ENCODE peak calls at places on chromosome 20, in seven cellular contexts. One of them, this sample, is unnamed.

GRCh38 chr20:8946036-8946926 is 122.6 kb upstream of the PLCB4 start:
- DNase-seq in H1: no peak
- DNase-seq in GM12878: no peak
- DNase-seq in SK-N-SH: no peak
- DNase-seq in HCT116: no peak
- DNase-seq in Panc1: no peak
- DNase-seq in HepG2: no peak
- DNase-seq in this sample: no peak

GRCh38 chr20:56069016-56069415 is 63.7 kb upstream of the CBLN4 start:
- DNase-seq in GM12878: no peak
- DNase-seq in HCT116: no peak
- DNase-seq in SK-N-SH: no peak
- DNase-seq in Panc1: no peak
- DNase-seq in H1: no peak
- DNase-seq in HepG2: no peak
- DNase-seq in this sample: no peak

GRCh38 chr20:50584687-50585086 is 74.5 kb downstream of the PTPN1 start:
- DNase-seq in GM12878: no peak
- DNase-seq in H1: no peak
- DNase-seq in HepG2: no peak
- DNase-seq in HCT116: no peak
- DNase-seq in Panc1: no peak
- DNase-seq in SK-N-SH: no peak
- DNase-seq in this sample: no peak

GRCh38 chr20:19440660-19441527 is 228.5 kb downstream of the SLC24A3 start:
- DNase-seq in HepG2: no peak
- DNase-seq in GM12878: no peak
- DNase-seq in SK-N-SH: no peak
- DNase-seq in H1: no peak
- DNase-seq in HCT116: no peak
- DNase-seq in Panc1: no peak
- DNase-seq in this sample: no peak

GRCh38 chr20:50194831-50195523 is 4.3 kb downstream of the CEBPB start:
- DNase-seq in GM12878: no peak
- DNase-seq in SK-N-SH: no peak
- DNase-seq in H1: no peak
- DNase-seq in HepG2: no peak
- DNase-seq in Panc1: no peak
- DNase-seq in HCT116: no peak
- DNase-seq in this sample: no peak

GRCh38 chr20:36629719-36630340 is 16.2 kb downstream of the SLA2 start:
- DNase-seq in SK-N-SH: no peak
- DNase-seq in HepG2: no peak
- DNase-seq in HCT116: no peak
- DNase-seq in Panc1: no peak
- DNase-seq in GM12878: no peak
- DNase-seq in H1: no peak
- DNase-seq in this sample: no peak

GRCh38 chr20:22720206-22720605 is 135.8 kb upstream of the FOXA2 start:
- DNase-seq in H1: no peak
- DNase-seq in HepG2: no peak
- DNase-seq in Panc1: no peak
- DNase-seq in SK-N-SH: no peak
- DNase-seq in HCT116: no peak
- DNase-seq in GM12878: no peak
- DNase-seq in this sample: no peak

GRCh38 chr20:20412750-20413149 is 44.8 kb downstream of the INSM1 start:
- DNase-seq in H1: no peak
- DNase-seq in SK-N-SH: no peak
- DNase-seq in HCT116: no peak
- DNase-seq in HepG2: no peak
- DNase-seq in GM12878: no peak
- DNase-seq in Panc1: no peak
- DNase-seq in this sample: no peak

GRCh38 chr20:48932375-48932941 is 10.9 kb downstream of the ARFGEF2 start:
- DNase-seq in HepG2: peak; percentile 80
- DNase-seq in SK-N-SH: no peak
- DNase-seq in H1: no peak
- DNase-seq in Panc1: no peak
- DNase-seq in HCT116: no peak
- DNase-seq in GM12878: no peak
- DNase-seq in this sample: no peak

GRCh38 chr20:18679020-18679419 is 91.2 kb downstream of the DTD1 start:
- DNase-seq in SK-N-SH: no peak
- DNase-seq in HepG2: no peak
- DNase-seq in H1: peak; percentile 48
- DNase-seq in GM12878: no peak
- DNase-seq in Panc1: no peak
- DNase-seq in HCT116: no peak
- DNase-seq in this sample: no peak

GRCh38 chr20:48574383-48574782 is 253.4 kb downstream of the PREX1 start:
- DNase-seq in HepG2: no peak
- DNase-seq in SK-N-SH: peak; percentile 63
- DNase-seq in Panc1: no peak
- DNase-seq in H1: no peak
- DNase-seq in HCT116: peak; percentile 67
- DNase-seq in GM12878: no peak
- DNase-seq in this sample: peak; percentile 17

GRCh38 chr20:14049111-14049510 is 53.8 kb downstream of the MACROD2 start:
- DNase-seq in SK-N-SH: no peak
- DNase-seq in Panc1: no peak
- DNase-seq in GM12878: no peak
- DNase-seq in HepG2: no peak
- DNase-seq in H1: no peak
- DNase-seq in HCT116: no peak
- DNase-seq in this sample: no peak

GRCh38 chr20:11912013-11912663 is 5.6 kb upstream of the BTBD3 start:
- DNase-seq in HCT116: no peak
- DNase-seq in H1: no peak
- DNase-seq in GM12878: no peak
- DNase-seq in HepG2: peak; percentile 30
- DNase-seq in Panc1: no peak
- DNase-seq in SK-N-SH: peak; percentile 20
- DNase-seq in this sample: no peak

DNA sequence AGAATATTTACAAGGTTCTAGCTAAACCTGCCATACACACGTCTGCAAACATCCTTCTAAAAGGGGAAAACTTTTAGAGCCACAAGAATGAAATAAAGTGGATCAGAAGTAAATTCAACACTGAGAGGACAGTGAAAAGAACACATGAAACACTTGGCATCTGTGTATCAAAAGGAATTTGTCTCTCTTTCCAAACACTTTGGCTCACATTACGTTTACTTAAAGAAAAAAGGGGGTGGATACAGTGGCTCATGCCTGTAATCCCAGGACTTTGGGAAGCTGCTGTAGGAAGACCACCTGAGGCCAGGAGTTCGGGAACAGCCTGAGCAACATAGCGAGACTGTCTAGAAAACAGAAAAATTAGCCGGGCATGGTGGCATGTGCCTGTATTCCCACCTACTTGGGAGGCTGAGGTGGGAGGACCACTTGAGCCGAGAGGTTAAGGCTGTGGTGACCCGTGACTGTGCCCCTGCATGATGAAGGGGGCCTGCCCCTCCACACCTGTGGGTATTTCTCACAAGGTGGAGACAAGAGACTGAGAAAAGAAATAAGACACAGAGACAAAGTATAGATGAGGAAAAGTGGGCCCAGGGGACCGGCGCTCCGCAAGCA is 35.4 kb downstream of the NINL start:
- DNase-seq in H1: no peak
- DNase-seq in HepG2: peak; percentile 74
- DNase-seq in GM12878: no peak
- DNase-seq in HCT116: no peak
- DNase-seq in Panc1: no peak
- DNase-seq in SK-N-SH: no peak
- DNase-seq in this sample: no peak
- TF ChIP-seq SIN3A in H1: no peak
- TF ChIP-seq SIN3A in HepG2: no peak
- TF ChIP-seq SIN3A in GM12878: no peak
- TF ChIP-seq SIN3A in HCT116: no peak
- TF ChIP-seq SIN3A in Panc1: no peak
- TF ChIP-seq SIN3A in SK-N-SH: no peak
- TF ChIP-seq SIN3A in this sample: no peak

DNA sequence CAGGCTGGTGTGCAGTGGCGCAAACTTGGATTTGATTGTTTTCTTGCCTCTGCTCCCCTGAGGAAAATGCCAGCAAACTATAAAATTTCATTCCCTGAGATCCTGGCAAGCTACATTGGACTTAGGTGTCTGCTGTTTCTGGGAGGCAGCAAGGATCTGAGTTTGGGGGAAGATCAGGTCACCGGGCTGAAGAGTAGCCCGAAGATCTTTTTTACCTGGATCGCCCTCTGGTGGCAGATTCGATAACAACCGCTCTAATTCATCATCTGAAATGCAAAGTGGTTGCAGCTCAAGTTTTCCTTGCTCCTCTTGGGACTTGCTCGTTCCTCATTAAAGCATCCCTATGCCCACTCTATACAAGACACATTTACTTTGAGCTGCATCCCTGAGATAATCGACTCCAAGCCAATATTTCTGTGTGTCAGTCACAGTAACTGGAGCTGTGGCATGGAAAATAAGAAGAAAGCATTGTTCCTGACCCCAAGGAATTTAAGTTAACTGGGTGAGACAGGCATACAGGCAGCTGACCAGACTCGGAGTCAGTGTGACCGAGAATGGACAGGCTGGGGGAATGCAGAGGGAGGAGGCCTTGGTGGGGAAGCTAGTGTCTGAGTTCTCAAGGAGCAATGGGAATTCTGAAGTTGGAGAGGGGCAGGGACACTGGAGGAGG is 131.8 kb upstream of the PROKR2 start:
- DNase-seq in Panc1: peak; percentile 41
- DNase-seq in GM12878: no peak
- DNase-seq in SK-N-SH: peak; percentile 81
- DNase-seq in H1: peak; percentile 90
- DNase-seq in HepG2: peak; percentile 57
- DNase-seq in HCT116: peak; percentile 38
- DNase-seq in this sample: peak; percentile 46
- TF ChIP-seq SIN3A in Panc1: no peak
- TF ChIP-seq SIN3A in GM12878: no peak
- TF ChIP-seq SIN3A in SK-N-SH: no peak
- TF ChIP-seq SIN3A in H1: no peak
- TF ChIP-seq SIN3A in HepG2: no peak
- TF ChIP-seq SIN3A in HCT116: no peak
- TF ChIP-seq SIN3A in this sample: no peak

DNA sequence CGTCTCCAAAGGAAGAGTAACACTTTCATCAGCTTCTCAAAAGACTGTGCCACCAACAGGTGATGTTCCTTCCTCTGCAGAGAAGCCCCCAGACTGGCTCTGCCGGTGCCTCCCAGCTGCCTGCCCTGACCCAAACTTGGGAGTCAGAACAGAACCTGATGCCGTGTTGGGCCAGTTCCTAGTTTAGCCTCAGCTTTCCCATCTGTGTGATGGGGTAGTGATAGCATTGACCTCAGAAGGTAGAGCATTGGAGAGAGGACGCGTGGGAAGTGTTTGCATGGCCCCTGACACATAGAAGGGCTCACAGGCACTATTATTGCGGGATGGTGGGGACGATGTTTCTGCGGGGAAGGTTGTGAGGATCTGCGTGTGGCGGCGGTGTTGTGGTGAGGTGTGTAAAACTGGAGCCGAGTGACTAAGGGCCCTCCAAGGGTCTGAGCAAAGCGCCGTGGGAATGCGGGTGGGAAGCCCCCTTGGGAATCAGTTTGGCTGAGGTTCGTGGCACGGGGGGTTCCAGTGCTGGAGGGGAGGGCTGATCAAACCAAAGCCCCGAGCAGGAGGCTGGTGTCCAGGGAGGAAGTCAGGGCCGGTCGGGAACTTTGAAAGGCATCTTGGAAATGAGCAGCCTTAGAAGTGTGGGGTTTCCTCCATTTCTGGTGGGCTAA is 1.7 kb downstream of the NTSR1 start:
- DNase-seq in SK-N-SH: no peak
- DNase-seq in GM12878: no peak
- DNase-seq in HCT116: no peak
- DNase-seq in H1: no peak
- DNase-seq in Panc1: no peak
- DNase-seq in HepG2: no peak
- DNase-seq in this sample: no peak
- TF ChIP-seq SIN3A in SK-N-SH: no peak
- TF ChIP-seq SIN3A in GM12878: no peak
- TF ChIP-seq SIN3A in HCT116: no peak
- TF ChIP-seq SIN3A in H1: no peak
- TF ChIP-seq SIN3A in Panc1: no peak
- TF ChIP-seq SIN3A in HepG2: no peak
- TF ChIP-seq SIN3A in this sample: no peak

GRCh38 chr20:44582321-44583025 is at the start of gene PKIG:
- DNase-seq in HepG2: no peak
- DNase-seq in HCT116: no peak
- DNase-seq in H1: no peak
- DNase-seq in Panc1: no peak
- DNase-seq in SK-N-SH: no peak
- DNase-seq in GM12878: no peak
- DNase-seq in this sample: no peak

GRCh38 chr20:44576297-44576696 is 6.1 kb upstream of the PKIG start:
- DNase-seq in HCT116: no peak
- DNase-seq in Panc1: no peak
- DNase-seq in SK-N-SH: no peak
- DNase-seq in HepG2: peak; percentile 21
- DNase-seq in H1: no peak
- DNase-seq in GM12878: no peak
- DNase-seq in this sample: peak; percentile 50

GRCh38 chr20:44580581-44581268 is 1.7 kb upstream of the PKIG start:
- DNase-seq in GM12878: no peak
- DNase-seq in Panc1: no peak
- DNase-seq in HepG2: no peak
- DNase-seq in H1: no peak
- DNase-seq in SK-N-SH: no peak
- DNase-seq in HCT116: no peak
- DNase-seq in this sample: no peak

GRCh38 chr20:44581515-44581914 is 864 bp upstream of the PKIG start:
- DNase-seq in H1: no peak
- DNase-seq in HepG2: no peak
- DNase-seq in SK-N-SH: no peak
- DNase-seq in GM12878: no peak
- DNase-seq in Panc1: no peak
- DNase-seq in HCT116: no peak
- DNase-seq in this sample: no peak

DNA sequence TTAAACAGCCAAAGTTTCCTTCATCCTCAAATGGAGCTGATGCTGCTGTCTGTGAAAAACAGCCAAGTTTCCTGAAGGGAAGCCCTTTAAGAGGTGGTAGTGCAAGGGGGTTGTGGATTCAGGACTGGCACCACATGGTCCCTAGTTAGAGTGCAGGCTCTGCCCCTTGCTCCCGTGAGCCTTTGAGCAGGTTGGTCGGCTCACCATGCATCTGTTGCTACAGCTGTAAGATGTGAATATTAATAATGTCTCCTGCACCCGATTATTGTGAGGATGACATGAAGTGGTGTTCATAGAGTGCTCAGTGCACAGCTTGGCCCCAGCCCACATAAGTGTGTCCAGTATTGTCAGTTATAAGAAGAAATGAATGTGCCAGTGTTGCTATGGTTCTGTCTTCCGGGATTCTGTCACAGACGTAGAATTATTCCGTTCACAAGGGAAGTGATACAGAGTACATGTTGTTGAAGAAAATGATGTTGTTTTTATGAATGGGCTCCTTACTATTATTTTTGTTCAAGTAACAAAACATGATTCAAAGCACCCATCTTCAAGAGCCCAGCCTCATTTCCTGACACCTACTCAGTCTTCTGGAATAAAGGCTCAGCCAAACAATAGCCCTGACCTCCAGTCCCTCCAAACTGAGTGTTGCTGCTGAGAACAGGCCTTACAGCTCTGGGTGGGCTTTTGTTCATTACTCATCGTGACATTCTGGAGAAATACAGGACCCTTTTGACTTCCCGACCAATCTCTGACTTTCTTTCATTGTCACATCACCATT is 2.9 kb upstream of the PKIG start:
- DNase-seq in HCT116: no peak
- DNase-seq in SK-N-SH: no peak
- DNase-seq in Panc1: no peak
- DNase-seq in GM12878: no peak
- DNase-seq in H1: no peak
- DNase-seq in HepG2: no peak
- DNase-seq in this sample: no peak
- TF ChIP-seq SIN3A in HCT116: no peak
- TF ChIP-seq SIN3A in SK-N-SH: no peak
- TF ChIP-seq SIN3A in Panc1: no peak
- TF ChIP-seq SIN3A in GM12878: no peak
- TF ChIP-seq SIN3A in H1: no peak
- TF ChIP-seq SIN3A in HepG2: no peak
- TF ChIP-seq SIN3A in this sample: no peak